ENCODE peak calls at places on chromosomes 16 and 17, in nine cellular contexts. One of them, this sample, is unnamed.
A peak's percentile ranks its signal among the peaks of the same experiment; 100 is the strongest.

GRCh38 chr17:49217651-49218413 is 7.3 kb downstream of the ABI3 start:
- DNase-seq in colonic mucosa: peak; percentile 52
- DNase-seq in kidney: peak; percentile 71
- DNase-seq in cardiac muscle cell: no peak
- DNase-seq in AG09319: no peak
- DNase-seq in mucosa of descending colon: peak; percentile 72
- DNase-seq in transverse colon: peak; percentile 66
- DNase-seq in fibroblast of lung: no peak
- DNase-seq in RWPE2: no peak
- DNase-seq in this sample: no peak

GRCh38 chr16:31077024-31077423 is 2.8 kb downstream of the ZNF646 start:
- DNase-seq in cardiac muscle cell: no peak
- DNase-seq in colonic mucosa: no peak
- DNase-seq in kidney: no peak
- DNase-seq in RWPE2: peak; percentile 49
- DNase-seq in mucosa of descending colon: no peak
- DNase-seq in AG09319: no peak
- DNase-seq in fibroblast of lung: no peak
- DNase-seq in transverse colon: no peak
- DNase-seq in this sample: no peak

GRCh38 chr17:77581480-77581879 is 377.0 kb upstream of the TNRC6C start:
- DNase-seq in RWPE2: no peak
- DNase-seq in kidney: no peak
- DNase-seq in colonic mucosa: no peak
- DNase-seq in fibroblast of lung: peak; percentile 59
- DNase-seq in transverse colon: no peak
- DNase-seq in AG09319: no peak
- DNase-seq in cardiac muscle cell: peak; percentile 29
- DNase-seq in mucosa of descending colon: no peak
- DNase-seq in this sample: no peak

GRCh38 chr17:27546624-27547300 is 84.2 kb upstream of the LGALS9 start:
- DNase-seq in RWPE2: no peak
- DNase-seq in cardiac muscle cell: no peak
- DNase-seq in AG09319: no peak
- DNase-seq in fibroblast of lung: peak; percentile 67
- DNase-seq in mucosa of descending colon: no peak
- DNase-seq in kidney: no peak
- DNase-seq in colonic mucosa: no peak
- DNase-seq in transverse colon: no peak
- DNase-seq in this sample: no peak

GRCh38 chr16:1493746-1494094 is 560 bp downstream of the TELO2 start:
- DNase-seq in mucosa of descending colon: no peak
- DNase-seq in RWPE2: no peak
- DNase-seq in fibroblast of lung: no peak
- DNase-seq in cardiac muscle cell: no peak
- DNase-seq in kidney: no peak
- DNase-seq in colonic mucosa: no peak
- DNase-seq in AG09319: no peak
- DNase-seq in transverse colon: no peak
- DNase-seq in this sample: no peak

GRCh38 chr17:78256705-78257559 is 25.5 kb downstream of the TMEM235 start:
- DNase-seq in mucosa of descending colon: no peak
- DNase-seq in transverse colon: no peak
- DNase-seq in colonic mucosa: no peak
- DNase-seq in AG09319: no peak
- DNase-seq in kidney: peak; percentile 74
- DNase-seq in cardiac muscle cell: peak; percentile 71
- DNase-seq in RWPE2: peak; percentile 61
- DNase-seq in fibroblast of lung: no peak
- DNase-seq in this sample: no peak

GRCh38 chr17:5000237-5000639 is 2.5 kb downstream of the KIF1C start:
- DNase-seq in colonic mucosa: peak; percentile 53
- DNase-seq in kidney: peak; percentile 75
- DNase-seq in RWPE2: no peak
- DNase-seq in transverse colon: peak; percentile 56
- DNase-seq in fibroblast of lung: no peak
- DNase-seq in AG09319: no peak
- DNase-seq in mucosa of descending colon: no peak
- DNase-seq in cardiac muscle cell: peak; percentile 60
- DNase-seq in this sample: no peak

GRCh38 chr17:20156196-20157077 is 147.3 kb downstream of the SPECC1 start:
- DNase-seq in transverse colon: peak; percentile 61
- DNase-seq in RWPE2: peak; percentile 80
- DNase-seq in kidney: peak; percentile 82
- DNase-seq in cardiac muscle cell: peak; percentile 51
- DNase-seq in mucosa of descending colon: no peak
- DNase-seq in colonic mucosa: peak; percentile 47
- DNase-seq in fibroblast of lung: peak; percentile 49
- DNase-seq in AG09319: no peak
- DNase-seq in this sample: peak; percentile 40

GRCh38 chr16:57984443-57985203 is 13.7 kb upstream of the CNGB1 start:
- DNase-seq in cardiac muscle cell: peak; percentile 80
- DNase-seq in colonic mucosa: peak; percentile 81
- DNase-seq in transverse colon: peak; percentile 85
- DNase-seq in RWPE2: peak; percentile 96
- DNase-seq in fibroblast of lung: peak; percentile 68
- DNase-seq in AG09319: peak; percentile 48
- DNase-seq in kidney: peak; percentile 95
- DNase-seq in mucosa of descending colon: peak; percentile 84
- DNase-seq in this sample: peak; percentile 86

GRCh38 chr17:80069886-80070177 is 31.5 kb upstream of the GAA start:
- DNase-seq in transverse colon: no peak
- DNase-seq in mucosa of descending colon: no peak
- DNase-seq in RWPE2: no peak
- DNase-seq in colonic mucosa: no peak
- DNase-seq in AG09319: no peak
- DNase-seq in cardiac muscle cell: peak; percentile 55
- DNase-seq in kidney: peak; percentile 78
- DNase-seq in fibroblast of lung: no peak
- DNase-seq in this sample: no peak

GRCh38 chr17:65550075-65550635 is 11.3 kb downstream of the AXIN2 start:
- DNase-seq in kidney: peak; percentile 32
- DNase-seq in mucosa of descending colon: peak; percentile 20
- DNase-seq in AG09319: no peak
- DNase-seq in transverse colon: no peak
- DNase-seq in cardiac muscle cell: no peak
- DNase-seq in fibroblast of lung: no peak
- DNase-seq in colonic mucosa: no peak
- DNase-seq in RWPE2: no peak
- DNase-seq in this sample: no peak

GRCh38 chr17:30296499-30297038 is 4.8 kb upstream of the BLMH start:
- DNase-seq in kidney: no peak
- DNase-seq in RWPE2: no peak
- DNase-seq in colonic mucosa: no peak
- DNase-seq in transverse colon: no peak
- DNase-seq in mucosa of descending colon: no peak
- DNase-seq in fibroblast of lung: no peak
- DNase-seq in AG09319: no peak
- DNase-seq in cardiac muscle cell: no peak
- DNase-seq in this sample: no peak

GRCh38 chr16:58201163-58201562 is 3.3 kb upstream of the CSNK2A2 start:
- DNase-seq in RWPE2: no peak
- DNase-seq in transverse colon: no peak
- DNase-seq in colonic mucosa: no peak
- DNase-seq in cardiac muscle cell: no peak
- DNase-seq in AG09319: no peak
- DNase-seq in kidney: no peak
- DNase-seq in mucosa of descending colon: no peak
- DNase-seq in fibroblast of lung: no peak
- DNase-seq in this sample: no peak

GRCh38 chr16:11915644-11916523 is at the start of gene GSPT1:
- DNase-seq in colonic mucosa: peak; percentile 98
- DNase-seq in mucosa of descending colon: peak; percentile 100
- DNase-seq in AG09319: peak; percentile 94
- DNase-seq in transverse colon: peak; percentile 99
- DNase-seq in cardiac muscle cell: peak; percentile 99
- DNase-seq in kidney: peak; percentile 100
- DNase-seq in RWPE2: peak; percentile 99
- DNase-seq in fibroblast of lung: peak; percentile 99
- DNase-seq in this sample: peak; percentile 99

GRCh38 chr16:11913425-11914079 is 2.2 kb downstream of the GSPT1 start:
- DNase-seq in kidney: no peak
- DNase-seq in transverse colon: no peak
- DNase-seq in AG09319: no peak
- DNase-seq in RWPE2: no peak
- DNase-seq in fibroblast of lung: peak; percentile 58
- DNase-seq in mucosa of descending colon: no peak
- DNase-seq in cardiac muscle cell: peak; percentile 7
- DNase-seq in colonic mucosa: no peak
- DNase-seq in this sample: no peak

GRCh38 chr16:11914210-11914758 is 1.5 kb downstream of the GSPT1 start:
- DNase-seq in fibroblast of lung: peak; percentile 5
- DNase-seq in transverse colon: no peak
- DNase-seq in mucosa of descending colon: no peak
- DNase-seq in AG09319: no peak
- DNase-seq in cardiac muscle cell: no peak
- DNase-seq in kidney: no peak
- DNase-seq in RWPE2: no peak
- DNase-seq in colonic mucosa: no peak
- DNase-seq in this sample: no peak

GRCh38 chr16:11916524-11917285 is 949 bp upstream of the GSPT1 start:
- DNase-seq in mucosa of descending colon: peak; percentile 61
- DNase-seq in AG09319: no peak
- DNase-seq in kidney: no peak
- DNase-seq in transverse colon: peak; percentile 62
- DNase-seq in RWPE2: no peak
- DNase-seq in colonic mucosa: peak; percentile 78
- DNase-seq in fibroblast of lung: peak; percentile 63
- DNase-seq in cardiac muscle cell: peak; percentile 12
- DNase-seq in this sample: no peak

GRCh38 chr16:11914759-11915643 is 755 bp downstream of the GSPT1 start:
- DNase-seq in kidney: peak; percentile 72
- DNase-seq in cardiac muscle cell: peak; percentile 33
- DNase-seq in AG09319: no peak
- DNase-seq in transverse colon: peak; percentile 53
- DNase-seq in colonic mucosa: peak; percentile 62
- DNase-seq in RWPE2: no peak
- DNase-seq in fibroblast of lung: peak; percentile 39
- DNase-seq in mucosa of descending colon: peak; percentile 72
- DNase-seq in this sample: peak; percentile 60
- TF ChIP-seq CTCF in kidney: no peak
- TF ChIP-seq CTCF in cardiac muscle cell: no peak
- TF ChIP-seq CTCF in AG09319: no peak
- TF ChIP-seq CTCF in transverse colon: no peak
- TF ChIP-seq CTCF in colonic mucosa: no peak
- TF ChIP-seq CTCF in RWPE2: no peak
- TF ChIP-seq CTCF in fibroblast of lung: no peak
- TF ChIP-seq CTCF in mucosa of descending colon: no peak
- TF ChIP-seq CTCF in this sample: peak; percentile 14

GRCh38 chr17:43732961-43733360 is 25.6 kb downstream of the SOST start:
- DNase-seq in RWPE2: no peak
- DNase-seq in AG09319: no peak
- DNase-seq in mucosa of descending colon: no peak
- DNase-seq in transverse colon: no peak
- DNase-seq in fibroblast of lung: peak; percentile 94
- DNase-seq in kidney: no peak
- DNase-seq in cardiac muscle cell: peak; percentile 64
- DNase-seq in colonic mucosa: no peak
- DNase-seq in this sample: no peak
- TF ChIP-seq CTCF in RWPE2: no peak
- TF ChIP-seq CTCF in AG09319: no peak
- TF ChIP-seq CTCF in mucosa of descending colon: no peak
- TF ChIP-seq CTCF in transverse colon: no peak
- TF ChIP-seq CTCF in fibroblast of lung: no peak
- TF ChIP-seq CTCF in kidney: no peak
- TF ChIP-seq CTCF in cardiac muscle cell: no peak
- TF ChIP-seq CTCF in colonic mucosa: no peak
- TF ChIP-seq CTCF in this sample: no peak

GRCh38 chr17:42814633-42815399 is 9.3 kb downstream of the BECN1 start:
- DNase-seq in AG09319: no peak
- DNase-seq in fibroblast of lung: peak; percentile 98
- DNase-seq in transverse colon: no peak
- DNase-seq in kidney: no peak
- DNase-seq in cardiac muscle cell: peak; percentile 95
- DNase-seq in RWPE2: no peak
- DNase-seq in mucosa of descending colon: no peak
- DNase-seq in colonic mucosa: no peak
- DNase-seq in this sample: no peak
- TF ChIP-seq CTCF in AG09319: no peak
- TF ChIP-seq CTCF in fibroblast of lung: no peak
- TF ChIP-seq CTCF in transverse colon: no peak
- TF ChIP-seq CTCF in kidney: no peak
- TF ChIP-seq CTCF in cardiac muscle cell: no peak
- TF ChIP-seq CTCF in RWPE2: no peak
- TF ChIP-seq CTCF in mucosa of descending colon: no peak
- TF ChIP-seq CTCF in colonic mucosa: no peak
- TF ChIP-seq CTCF in this sample: no peak

GRCh38 chr16:84628226-84628731 is 10.4 kb upstream of the COTL1 start:
- DNase-seq in kidney: no peak
- DNase-seq in cardiac muscle cell: no peak
- DNase-seq in AG09319: no peak
- DNase-seq in mucosa of descending colon: no peak
- DNase-seq in transverse colon: no peak
- DNase-seq in colonic mucosa: no peak
- DNase-seq in RWPE2: no peak
- DNase-seq in fibroblast of lung: no peak
- DNase-seq in this sample: no peak

GRCh38 chr16:84630446-84631152 is 12.7 kb upstream of the COTL1 start:
- DNase-seq in cardiac muscle cell: no peak
- DNase-seq in AG09319: no peak
- DNase-seq in colonic mucosa: no peak
- DNase-seq in kidney: no peak
- DNase-seq in fibroblast of lung: no peak
- DNase-seq in mucosa of descending colon: no peak
- DNase-seq in transverse colon: no peak
- DNase-seq in RWPE2: no peak
- DNase-seq in this sample: no peak

GRCh38 chr16:84629580-84629979 is 11.7 kb upstream of the COTL1 start:
- DNase-seq in kidney: no peak
- DNase-seq in colonic mucosa: no peak
- DNase-seq in mucosa of descending colon: no peak
- DNase-seq in fibroblast of lung: no peak
- DNase-seq in cardiac muscle cell: no peak
- DNase-seq in transverse colon: no peak
- DNase-seq in RWPE2: no peak
- DNase-seq in AG09319: no peak
- DNase-seq in this sample: no peak

GRCh38 chr16:84630009-84630408 is 12.1 kb upstream of the COTL1 start:
- DNase-seq in mucosa of descending colon: no peak
- DNase-seq in kidney: no peak
- DNase-seq in colonic mucosa: no peak
- DNase-seq in transverse colon: no peak
- DNase-seq in cardiac muscle cell: no peak
- DNase-seq in RWPE2: no peak
- DNase-seq in fibroblast of lung: no peak
- DNase-seq in AG09319: no peak
- DNase-seq in this sample: no peak

GRCh38 chr16:84625556-84625955 is 7.7 kb upstream of the COTL1 start:
- DNase-seq in RWPE2: no peak
- DNase-seq in colonic mucosa: no peak
- DNase-seq in cardiac muscle cell: no peak
- DNase-seq in mucosa of descending colon: no peak
- DNase-seq in AG09319: no peak
- DNase-seq in fibroblast of lung: no peak
- DNase-seq in transverse colon: no peak
- DNase-seq in kidney: no peak
- DNase-seq in this sample: no peak
- TF ChIP-seq CTCF in RWPE2: no peak
- TF ChIP-seq CTCF in colonic mucosa: no peak
- TF ChIP-seq CTCF in cardiac muscle cell: no peak
- TF ChIP-seq CTCF in mucosa of descending colon: no peak
- TF ChIP-seq CTCF in AG09319: no peak
- TF ChIP-seq CTCF in fibroblast of lung: no peak
- TF ChIP-seq CTCF in transverse colon: no peak
- TF ChIP-seq CTCF in kidney: no peak
- TF ChIP-seq CTCF in this sample: no peak

This sample was measured in endothelial cell.